ENCODE peak calls at places on chromosome 2, in ten cellular contexts. L is K562; Z is neuronal stem cell; G is effector memory CD4-positive, alpha-beta T cell; D is foreskin keratinocyte; K is pancreas; H is lung; M is GM23248; O is CD4-positive, CD25-positive, alpha-beta regulatory T cell; P is Karpas-422. V is an unnamed sample. For H3K4me1, the result is how much of the 10 kb centered on the place peaks cover.

GRCh38 chr2:9771481-9772017 is 71.7 kb upstream of the TAF1B start:
- DNase-seq in P (no peak), G (no peak), O (no peak), K (no peak), L (no peak), H (no peak), M (peak), Z (no peak), D (no peak), V (peak)

GRCh38 chr2:99439989-99440388 is 49.8 kb downstream of the REV1 start:
- DNase-seq in Z (no peak), O (no peak), K (no peak), P (no peak), L (no peak), D (no peak), H (no peak), M (no peak), G (no peak), V (no peak)

GRCh38 chr2:191166756-191167445 is 16.1 kb upstream of the STAT4 start:
- DNase-seq in K (no peak), M (peak), Z (no peak), P (no peak), G (no peak), H (no peak), L (no peak), O (no peak), D (no peak), V (no peak)

GRCh38 chr2:106542730-106543359 is 55.7 kb downstream of the CD8B2 start:
- DNase-seq in D (no peak), Z (peak), P (peak), L (peak), M (peak), H (peak), G (peak), O (peak), K (peak), V (peak)

GRCh38 chr2:140604096-140604495 is 1526.7 kb downstream of the LRP1B start:
- DNase-seq in G (no peak), D (no peak), M (no peak), K (no peak), O (no peak), H (no peak), P (no peak), L (no peak), Z (no peak), V (peak)

GRCh38 chr2:239471011-239471792 is 70.4 kb upstream of the HDAC4 start:
- DNase-seq in D (no peak), Z (no peak), P (no peak), L (no peak), K (no peak), O (no peak), G (no peak), M (no peak), H (no peak), V (no peak)

GRCh38 chr2:103823847-103824246 is 1030.1 kb upstream of the POU3F3 start:
- DNase-seq in P (no peak), M (no peak), Z (no peak), G (no peak), O (no peak), H (no peak), K (no peak), L (no peak), D (no peak), V (no peak)

GRCh38 chr2:113283704-113284284 is 5.1 kb upstream of the PAX8 start:
- DNase-seq in D (peak), K (peak), P (no peak), Z (no peak), H (peak), O (no peak), M (peak), G (no peak), L (no peak), V (peak)

GRCh38 chr2:71609441-71609840 is 156.1 kb downstream of the DYSF start:
- DNase-seq in O (no peak), P (no peak), H (no peak), Z (no peak), K (no peak), G (no peak), M (peak), L (no peak), D (no peak), V (peak)

GRCh38 chr2:28583899-28584553 is 88.2 kb downstream of the PLB1 start:
- DNase-seq in H (peak), M (peak), G (peak), K (no peak), P (no peak), O (no peak), Z (no peak), D (peak), L (peak), V (peak)

GRCh38 chr2:240791821-240792657 is 28.0 kb downstream of the KIF1A start:
- DNase-seq in M (no peak), D (no peak), P (no peak), H (no peak), Z (peak), K (peak), O (no peak), G (no peak), L (no peak), V (peak)

GRCh38 chr2:241219856-241220356 is 31.4 kb downstream of the ANO7 start:
- DNase-seq in K (no peak), D (no peak), M (peak), P (no peak), H (no peak), L (no peak), Z (no peak), G (no peak), O (no peak), V (no peak)

GRCh38 chr2:139924070-139924469 is 1143.9 kb upstream of the NXPH2 start:
- DNase-seq in L (no peak), P (no peak), O (no peak), D (no peak), G (no peak), H (no peak), K (no peak), Z (no peak), M (no peak), V (no peak)

GRCh38 chr2:50773533-50773932 is 258.4 kb downstream of the NRXN1 start:
- DNase-seq in G (no peak), P (no peak), D (no peak), K (no peak), Z (no peak), O (no peak), L (no peak), H (no peak), M (no peak), V (no peak)

GRCh38 chr2:25250331-25251031 is 82.1 kb upstream of the POMC start:
- DNase-seq in G (no peak), O (no peak), P (no peak), M (peak), Z (no peak), H (no peak), L (peak), K (no peak), D (no peak), V (peak)

DNA sequence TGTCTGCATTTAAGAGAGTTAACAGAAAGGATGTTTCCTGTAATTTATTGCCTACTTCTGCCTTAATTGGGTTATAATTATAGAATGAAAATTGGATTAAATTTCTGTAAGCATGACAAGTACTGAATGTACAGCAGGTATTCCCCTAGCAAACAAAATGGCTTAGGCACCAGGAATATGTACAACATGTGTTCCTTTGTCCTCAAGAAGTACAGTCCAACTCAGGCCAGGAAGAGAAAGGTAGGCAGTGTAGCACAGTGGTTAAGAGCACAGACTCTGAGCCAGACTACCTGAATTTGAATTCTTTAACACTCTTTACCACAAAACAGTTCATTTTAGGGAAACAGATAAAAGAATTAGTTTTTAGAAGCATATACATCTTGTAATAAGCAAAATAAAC is 43.1 kb downstream of the COX7A2L start:
- DNase-seq in L (no peak), Z (no peak), H (no peak), M (no peak), K (no peak), P (no peak), G (no peak), D (no peak), O (no peak), V (no peak)
- H3K4me1 ChIP-seq in L (under half), Z (under half), H (under half), M (under half), K (under half), P (under half), G (under half), D (under half), O (under half), V (under half)

GRCh38 chr2:201266629-201267028 is 6.3 kb downstream of the CASP8 start:
- DNase-seq in D (no peak), L (no peak), H (no peak), K (no peak), M (no peak), P (no peak), G (no peak), O (no peak), Z (no peak), V (no peak)

GRCh38 chr2:201269764-201270163 is 9.4 kb downstream of the CASP8 start:
- DNase-seq in Z (no peak), P (no peak), G (no peak), O (no peak), D (no peak), M (no peak), L (no peak), H (no peak), K (no peak), V (no peak)

GRCh38 chr2:201264472-201265173 is 4.3 kb downstream of the CASP8 start:
- DNase-seq in G (no peak), D (no peak), L (no peak), P (no peak), K (no peak), H (no peak), O (no peak), Z (no peak), M (peak), V (no peak)

GRCh38 chr2:201270293-201271001 is 10.1 kb downstream of the CASP8 start:
- DNase-seq in H (no peak), L (no peak), K (no peak), G (no peak), P (no peak), Z (no peak), M (no peak), D (no peak), O (no peak), V (no peak)

GRCh38 chr2:201267278-201268030 is 7.1 kb downstream of the CASP8 start:
- DNase-seq in G (no peak), M (no peak), Z (no peak), K (no peak), P (no peak), O (no peak), H (no peak), L (no peak), D (no peak), V (no peak)
- H3K4me1 ChIP-seq in G (half or more), M (under half), Z (under half), K (under half), P (under half), O (half or more), H (under half), L (under half), D (under half), V (under half)

DNA sequence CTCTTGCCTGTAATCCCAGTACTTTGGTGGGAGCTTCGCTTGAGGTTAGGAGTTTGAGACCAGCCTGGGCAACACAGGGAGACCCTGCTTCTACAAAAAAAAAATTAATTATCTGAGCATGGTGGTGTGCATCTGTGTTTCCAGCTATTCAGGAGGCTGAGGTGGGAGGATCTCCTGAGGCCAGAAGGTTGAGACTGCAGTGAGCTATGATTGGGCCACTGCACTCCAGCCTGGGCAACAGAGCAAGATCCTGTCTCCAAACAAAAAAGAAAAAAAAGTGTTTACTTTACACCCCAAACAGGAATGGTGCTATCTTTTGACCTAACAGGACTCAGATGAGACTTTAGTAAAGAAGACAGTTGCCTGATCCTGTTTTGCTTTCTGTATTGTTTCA is 35.6 kb downstream of the MAL start:
- DNase-seq in P (no peak), H (no peak), L (no peak), Z (no peak), G (no peak), M (no peak), K (no peak), O (no peak), D (no peak), V (no peak)
- H3K4me1 ChIP-seq in P (under half), H (under half), L (under half), Z (under half), G (under half), M (under half), K (under half), O (under half), D (under half), V (under half)

GRCh38 chr2:179715196-179715595 is 146.2 kb downstream of the ZNF385B start:
- DNase-seq in G (no peak), M (no peak), P (no peak), L (no peak), O (no peak), K (no peak), H (no peak), Z (no peak), D (no peak), V (no peak)
- H3K4me1 ChIP-seq in G (under half), M (under half), P (under half), L (under half), O (under half), K (under half), H (under half), Z (under half), D (under half), V (under half)